ENCODE peak calls at places on chromosomes 12 and 14, in six cellular contexts. U is A549, Y is transverse colon, N is body of pancreas, W is IMR-90, D is sigmoid colon. F is an unnamed sample.

GRCh38 chr14:59190372-59190771 is 1.9 kb downstream of the DAAM1 start:
- DNase-seq in U (peak), Y (peak), N (peak), W (no peak), D (no peak), F (peak)

GRCh38 chr14:88411039-88411438 is 25.6 kb downstream of the SPATA7 start:
- DNase-seq in U (no peak), Y (no peak), N (no peak), W (no peak), D (no peak), F (no peak)

GRCh38 chr12:55499810-55500252 is 7.7 kb downstream of the OR6C68 start:
- DNase-seq in U (no peak), Y (no peak), N (peak), W (no peak), D (no peak), F (no peak)

GRCh38 chr14:87994974-87995373 is 2.0 kb upstream of the GALC start:
- DNase-seq in U (no peak), Y (no peak), N (no peak), W (no peak), D (no peak), F (no peak)

GRCh38 chr12:68939500-68939899 is 6.5 kb upstream of the CPM start:
- DNase-seq in U (no peak), Y (no peak), N (no peak), W (no peak), D (no peak), F (no peak)

GRCh38 chr12:22667122-22667521 is 42.2 kb downstream of the ETNK1 start:
- DNase-seq in U (no peak), Y (no peak), N (no peak), W (no peak), D (no peak), F (no peak)

GRCh38 chr14:95562892-95563685 is 28.2 kb downstream of the GLRX5 start:
- DNase-seq in U (no peak), Y (no peak), N (no peak), W (peak), D (no peak), F (peak)

GRCh38 chr12:98352218-98352811 is 163.1 kb upstream of the TMPO start:
- DNase-seq in U (peak), Y (no peak), N (no peak), W (peak), D (no peak), F (no peak)

GRCh38 chr12:34396006-34396860 is 373.9 kb downstream of the ALG10 start:
- DNase-seq in U (no peak), Y (peak), N (peak), W (no peak), D (peak), F (no peak)

GRCh38 chr12:88188180-88188579 is 46.1 kb downstream of the TMTC3 start:
- DNase-seq in U (no peak), Y (no peak), N (no peak), W (peak), D (no peak), F (no peak)

GRCh38 chr12:57614178-57614947 is 3.1 kb downstream of the ARHGEF25 start:
- DNase-seq in U (peak), Y (no peak), N (peak), W (peak), D (peak), F (no peak)

GRCh38 chr14:38646391-38646790 is 390.5 kb upstream of the CLEC14A start:
- DNase-seq in U (no peak), Y (no peak), N (no peak), W (no peak), D (no peak), F (peak)

GRCh38 chr14:76373456-76373855 is 2.5 kb upstream of the ESRRB start:
- DNase-seq in U (no peak), Y (no peak), N (no peak), W (no peak), D (no peak), F (no peak)

GRCh38 chr14:100438678-100439592 is 115.8 kb downstream of the SLC25A47 start:
- DNase-seq in U (peak), Y (peak), N (no peak), W (peak), D (peak), F (peak)

GRCh38 chr12:75908961-75909699 is 122.4 kb downstream of the PHLDA1 start:
- DNase-seq in U (no peak), Y (peak), N (peak), W (peak), D (peak), F (peak)

GRCh38 chr14:89955022-89955414 is 488 bp upstream of the EFCAB11 start:
- DNase-seq in U (no peak), Y (no peak), N (peak), W (no peak), D (no peak), F (no peak)

GRCh38 chr12:62660763-62661162 is 194.1 kb downstream of the MON2 start:
- DNase-seq in U (no peak), Y (no peak), N (no peak), W (peak), D (no peak), F (no peak)

GRCh38 chr12:25889185-25889584 is 69.3 kb upstream of the RASSF8 start:
- DNase-seq in U (no peak), Y (no peak), N (no peak), W (no peak), D (no peak), F (no peak)

GRCh38 chr12:115072712-115073111 is 388.7 kb upstream of the TBX3 start:
- DNase-seq in U (no peak), Y (no peak), N (no peak), W (no peak), D (no peak), F (no peak)

GRCh38 chr14:64444984-64445845 is 20.1 kb upstream of the AKAP5 start:
- DNase-seq in U (no peak), Y (peak), N (no peak), W (peak), D (no peak), F (no peak)
- TF ChIP-seq POLR2A in U (no peak), Y (no peak), N (no peak), W (no peak), D (no peak), F (no peak)

GRCh38 chr14:42047421-42048045 is 440.9 kb downstream of the LRFN5 start:
- DNase-seq in U (no peak), Y (no peak), N (no peak), W (peak), D (no peak), F (no peak)
- H3K27ac ChIP-seq in U (no peak), Y (no peak), N (no peak), W (no peak), D (no peak), F (no peak)

DNA sequence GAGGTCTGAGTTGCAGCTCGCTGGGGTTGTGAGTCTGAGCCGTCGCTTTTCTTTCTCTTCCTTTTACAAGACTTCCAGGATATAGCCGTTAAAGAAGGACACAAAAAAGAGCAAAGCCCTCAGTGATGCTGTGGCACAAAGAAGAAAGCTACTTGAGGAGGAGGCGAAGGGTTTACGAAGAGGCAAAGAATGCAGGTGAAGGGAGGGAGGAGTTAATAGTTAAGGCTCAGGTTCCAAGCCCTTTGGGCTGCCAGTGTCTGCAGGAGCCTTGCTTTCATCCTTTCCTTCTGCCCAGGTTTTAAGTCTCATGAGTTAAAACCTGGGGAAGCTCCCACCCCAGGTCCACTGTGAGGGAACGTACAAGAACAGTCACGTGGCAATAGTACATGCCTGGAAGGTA is 94.3 kb downstream of the ETV6 start:
- DNase-seq in U (no peak), Y (no peak), N (no peak), W (no peak), D (no peak), F (no peak)
- TF ChIP-seq POLR2A in U (no peak), Y (no peak), N (no peak), W (no peak), D (no peak), F (no peak)

DNA sequence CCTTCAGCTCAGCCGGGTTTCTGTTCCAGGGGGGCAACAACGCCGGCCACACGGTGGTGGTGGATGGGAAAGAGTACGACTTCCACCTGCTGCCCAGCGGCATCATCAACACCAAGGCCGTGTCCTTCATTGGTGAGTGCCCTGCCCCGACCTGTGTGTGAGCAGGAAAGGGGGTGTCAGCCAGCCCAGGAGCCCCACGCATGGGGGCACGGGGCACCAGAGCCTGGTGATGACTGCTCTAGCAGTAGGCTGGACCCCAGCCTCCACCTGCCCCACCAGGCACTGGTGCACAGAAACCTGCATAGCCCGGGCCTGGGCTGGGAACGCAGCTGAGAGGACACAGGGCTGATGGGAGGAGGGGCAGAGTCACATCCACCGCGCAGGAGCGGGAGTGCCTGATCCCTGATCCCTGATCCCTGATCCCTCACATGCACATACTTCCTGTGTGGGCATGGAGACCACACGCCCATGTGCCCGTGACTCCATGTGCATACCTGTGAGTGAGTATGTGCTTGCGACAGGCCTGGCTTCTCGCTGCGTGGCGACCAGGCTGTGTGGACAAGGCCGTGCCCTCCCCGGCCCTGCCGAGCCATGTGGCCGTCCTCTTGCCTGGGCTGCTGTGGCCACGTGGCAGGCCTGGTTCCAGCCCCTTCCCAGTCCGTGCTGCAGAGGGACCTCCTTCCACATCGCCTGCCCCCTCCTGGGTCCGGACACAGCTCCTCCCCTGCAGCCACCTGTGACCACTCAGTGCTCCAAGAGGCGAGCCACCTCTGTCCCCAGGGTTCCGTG is 11.2 kb downstream of the ADSS1 start:
- DNase-seq in U (no peak), Y (no peak), N (no peak), W (no peak), D (no peak), F (no peak)
- H3K27ac ChIP-seq in U (no peak), Y (peak), N (no peak), W (no peak), D (peak), F (peak)

GRCh38 chr12:130439250-130439649 is 101.6 kb downstream of the PIWIL1 start:
- DNase-seq in U (no peak), Y (no peak), N (no peak), W (no peak), D (peak), F (no peak)
- TF ChIP-seq POLR2A in U (no peak), Y (no peak), N (no peak), W (no peak), D (no peak), F (no peak)

DNA sequence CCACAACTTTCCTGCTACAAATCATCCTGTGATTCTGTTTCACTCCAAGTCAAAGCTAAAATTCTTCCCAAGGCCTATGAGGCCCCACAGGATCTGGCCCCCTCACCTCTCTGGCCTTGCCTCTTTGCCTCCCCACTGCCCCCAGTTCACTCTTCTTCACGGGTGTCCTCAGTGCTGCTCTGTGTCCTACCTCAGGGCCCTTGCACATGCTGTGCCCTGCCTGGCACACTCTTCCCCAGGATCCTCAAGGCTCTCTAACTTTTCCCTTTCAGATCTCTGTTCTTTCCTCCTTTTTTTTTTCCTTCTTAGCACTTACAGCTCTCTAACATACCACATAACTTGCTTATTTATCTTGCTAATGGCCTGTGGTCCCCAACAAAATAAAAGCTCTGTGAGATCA is 29.2 kb downstream of the RASAL1 start:
- DNase-seq in U (no peak), Y (no peak), N (no peak), W (no peak), D (no peak), F (no peak)
- H3K27ac ChIP-seq in U (no peak), Y (no peak), N (no peak), W (no peak), D (no peak), F (no peak)

GRCh38 chr12:110549716-110550115 is 33.4 kb downstream of the PPTC7 start:
- DNase-seq in U (no peak), Y (no peak), N (no peak), W (no peak), D (no peak), F (no peak)
- TF ChIP-seq POLR2A in U (no peak), Y (no peak), N (no peak), W (no peak), D (no peak), F (no peak)

F was measured in thyroid gland.